ENCODE peak calls at places on chromosomes 12 and 14, in five cellular contexts. One of them, this sample, is unnamed.
A peak's percentile ranks its signal among the peaks of the same experiment; 100 is the strongest.

GRCh38 chr12:63944586-63945228 is 100.2 kb downstream of the SRGAP1 start:
- DNase-seq in suprapubic skin: no peak
- DNase-seq in neural progenitor cell: no peak
- DNase-seq in GM23338: no peak
- DNase-seq in ascending aorta: no peak
- DNase-seq in this sample: no peak

GRCh38 chr12:47856094-47856493 is 36.4 kb upstream of the HDAC7 start:
- DNase-seq in suprapubic skin: no peak
- DNase-seq in neural progenitor cell: no peak
- DNase-seq in GM23338: no peak
- DNase-seq in ascending aorta: no peak
- DNase-seq in this sample: no peak

GRCh38 chr12:107402041-107403022 is 283.3 kb upstream of the PWP1 start:
- DNase-seq in suprapubic skin: no peak
- DNase-seq in neural progenitor cell: peak; percentile 83
- DNase-seq in GM23338: peak; percentile 94
- DNase-seq in ascending aorta: no peak
- DNase-seq in this sample: peak; percentile 77

GRCh38 chr12:131681257-131681620 is 29.7 kb upstream of the SFSWAP start:
- DNase-seq in suprapubic skin: peak; percentile 28
- DNase-seq in neural progenitor cell: no peak
- DNase-seq in GM23338: no peak
- DNase-seq in ascending aorta: no peak
- DNase-seq in this sample: no peak

GRCh38 chr12:94879542-94879941 is 124.0 kb downstream of the NDUFA12 start:
- DNase-seq in suprapubic skin: no peak
- DNase-seq in neural progenitor cell: peak; percentile 62
- DNase-seq in GM23338: peak; percentile 63
- DNase-seq in ascending aorta: no peak
- DNase-seq in this sample: no peak

GRCh38 chr14:22887260-22887989 is 4.4 kb downstream of the REM2 start:
- DNase-seq in suprapubic skin: no peak
- DNase-seq in neural progenitor cell: peak; percentile 89
- DNase-seq in GM23338: peak; percentile 95
- DNase-seq in ascending aorta: no peak
- DNase-seq in this sample: peak; percentile 84

GRCh38 chr14:95262511-95262891 is 57.2 kb downstream of the CLMN start:
- DNase-seq in suprapubic skin: peak; percentile 21
- DNase-seq in neural progenitor cell: no peak
- DNase-seq in GM23338: no peak
- DNase-seq in ascending aorta: no peak
- DNase-seq in this sample: no peak

GRCh38 chr12:125330645-125331341 is 265.6 kb downstream of the AACS start:
- DNase-seq in suprapubic skin: no peak
- DNase-seq in neural progenitor cell: peak; percentile 91
- DNase-seq in GM23338: peak; percentile 87
- DNase-seq in ascending aorta: no peak
- DNase-seq in this sample: no peak

GRCh38 chr12:17302001-17302400 is 696.0 kb upstream of the LMO3 start:
- DNase-seq in suprapubic skin: no peak
- DNase-seq in neural progenitor cell: no peak
- DNase-seq in GM23338: no peak
- DNase-seq in ascending aorta: no peak
- DNase-seq in this sample: no peak

GRCh38 chr14:77205566-77205965 is 24.0 kb downstream of the TMEM63C start:
- DNase-seq in suprapubic skin: no peak
- DNase-seq in neural progenitor cell: no peak
- DNase-seq in GM23338: no peak
- DNase-seq in ascending aorta: no peak
- DNase-seq in this sample: no peak

GRCh38 chr12:45637706-45638105 is 91.8 kb upstream of the ARID2 start:
- DNase-seq in suprapubic skin: no peak
- DNase-seq in neural progenitor cell: no peak
- DNase-seq in GM23338: no peak
- DNase-seq in ascending aorta: no peak
- DNase-seq in this sample: no peak

GRCh38 chr12:124512667-124513296 is 54.6 kb downstream of the NCOR2 start:
- DNase-seq in suprapubic skin: peak; percentile 95
- DNase-seq in neural progenitor cell: peak; percentile 97
- DNase-seq in GM23338: peak; percentile 98
- DNase-seq in ascending aorta: peak; percentile 57
- DNase-seq in this sample: no peak

GRCh38 chr14:104461676-104462443 is 117.7 kb upstream of the C14orf180 start:
- DNase-seq in suprapubic skin: peak; percentile 72
- DNase-seq in neural progenitor cell: peak; percentile 61
- DNase-seq in GM23338: peak; percentile 45
- DNase-seq in ascending aorta: no peak
- DNase-seq in this sample: no peak

GRCh38 chr12:53051058-53051880 is 1.4 kb downstream of the TNS2 start:
- DNase-seq in suprapubic skin: no peak
- DNase-seq in neural progenitor cell: no peak
- DNase-seq in GM23338: no peak
- DNase-seq in ascending aorta: no peak
- DNase-seq in this sample: no peak

GRCh38 chr12:131209082-131210070 is 255.7 kb downstream of the ADGRD1 start:
- DNase-seq in suprapubic skin: no peak
- DNase-seq in neural progenitor cell: no peak
- DNase-seq in GM23338: no peak
- DNase-seq in ascending aorta: no peak
- DNase-seq in this sample: no peak

GRCh38 chr12:120846721-120847120 is 57.4 kb downstream of the SPPL3 start:
- DNase-seq in suprapubic skin: no peak
- DNase-seq in neural progenitor cell: no peak
- DNase-seq in GM23338: no peak
- DNase-seq in ascending aorta: no peak
- DNase-seq in this sample: no peak

GRCh38 chr12:5432011-5432400 is at the start of gene NTF3:
- DNase-seq in suprapubic skin: no peak
- DNase-seq in neural progenitor cell: peak; percentile 79
- DNase-seq in GM23338: peak; percentile 82
- DNase-seq in ascending aorta: no peak
- DNase-seq in this sample: no peak

GRCh38 chr12:7310070-7310469 is 6.2 kb downstream of the ACSM4 start:
- DNase-seq in suprapubic skin: no peak
- DNase-seq in neural progenitor cell: no peak
- DNase-seq in GM23338: no peak
- DNase-seq in ascending aorta: no peak
- DNase-seq in this sample: no peak

GRCh38 chr12:51372021-51372420 is 19.2 kb downstream of the GALNT6 start:
- DNase-seq in suprapubic skin: no peak
- DNase-seq in neural progenitor cell: no peak
- DNase-seq in GM23338: no peak
- DNase-seq in ascending aorta: no peak
- DNase-seq in this sample: no peak

GRCh38 chr12:49432616-49433015 is 65.4 kb downstream of the SPATS2 start:
- DNase-seq in suprapubic skin: no peak
- DNase-seq in neural progenitor cell: no peak
- DNase-seq in GM23338: no peak
- DNase-seq in ascending aorta: no peak
- DNase-seq in this sample: no peak

GRCh38 chr12:460301-461230 is 827 bp downstream of the B4GALNT3 start:
- DNase-seq in suprapubic skin: no peak
- DNase-seq in neural progenitor cell: peak; percentile 57
- DNase-seq in GM23338: peak; percentile 50
- DNase-seq in ascending aorta: no peak
- DNase-seq in this sample: peak; percentile 48

GRCh38 chr12:58496411-58496810 is 423.9 kb downstream of the LRIG3 start:
- DNase-seq in suprapubic skin: no peak
- DNase-seq in neural progenitor cell: no peak
- DNase-seq in GM23338: no peak
- DNase-seq in ascending aorta: no peak
- DNase-seq in this sample: no peak

GRCh38 chr12:120744922-120745493 is 19.4 kb downstream of the ACADS start:
- DNase-seq in suprapubic skin: no peak
- DNase-seq in neural progenitor cell: no peak
- DNase-seq in GM23338: peak; percentile 17
- DNase-seq in ascending aorta: no peak
- DNase-seq in this sample: no peak

GRCh38 chr12:52280796-52281560 is 6.5 kb downstream of the KRT86 start:
- DNase-seq in suprapubic skin: peak; percentile 90
- DNase-seq in neural progenitor cell: no peak
- DNase-seq in GM23338: no peak
- DNase-seq in ascending aorta: peak; percentile 39
- DNase-seq in this sample: no peak

GRCh38 chr12:102612008-102612407 is 131.6 kb upstream of the IGF1 start:
- DNase-seq in suprapubic skin: no peak
- DNase-seq in neural progenitor cell: no peak
- DNase-seq in GM23338: peak; percentile 58
- DNase-seq in ascending aorta: no peak
- DNase-seq in this sample: no peak
- H3K27ac ChIP-seq in suprapubic skin: no peak overlapping the region
- H3K27ac ChIP-seq in neural progenitor cell: no peak overlapping the region
- H3K27ac ChIP-seq in GM23338: peak overlapping the region; percentile 21
- H3K27ac ChIP-seq in ascending aorta: no peak overlapping the region
- H3K27ac ChIP-seq in this sample: no peak overlapping the region

DNA sequence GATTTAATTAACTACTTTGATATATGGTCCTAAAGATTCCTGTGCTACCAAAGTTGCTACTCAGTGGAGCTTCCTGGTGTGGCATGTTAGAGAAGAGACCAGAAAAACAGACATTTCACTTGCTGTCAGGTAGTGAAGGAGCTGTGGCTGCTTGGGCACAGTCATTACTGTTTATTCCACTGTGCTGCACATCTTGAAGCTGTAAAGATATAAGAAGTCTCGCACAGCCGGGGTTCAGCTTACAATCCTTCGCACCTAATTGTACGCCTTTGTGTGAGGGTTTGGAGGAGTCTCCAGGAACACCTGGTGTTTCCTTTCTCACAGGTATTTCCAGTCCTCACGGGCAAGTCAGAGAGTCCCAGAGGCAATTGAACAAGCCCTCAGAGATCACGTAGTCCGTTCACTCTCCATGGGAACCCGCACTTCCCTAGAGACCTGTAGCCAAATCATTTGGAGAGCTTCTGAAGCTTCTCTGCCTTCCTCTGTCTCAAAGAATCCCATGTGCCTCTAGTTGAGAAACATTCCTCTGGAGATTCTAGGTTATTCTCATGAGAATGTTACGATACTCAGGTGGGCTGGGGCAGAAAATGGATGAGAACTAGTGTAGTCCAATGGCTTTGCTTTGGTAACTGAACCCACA is 4.1 kb downstream of the EVL start:
- DNase-seq in suprapubic skin: no peak
- DNase-seq in neural progenitor cell: no peak
- DNase-seq in GM23338: no peak
- DNase-seq in ascending aorta: no peak
- DNase-seq in this sample: no peak
- H3K27ac ChIP-seq in suprapubic skin: peak overlapping the region; percentile 77
- H3K27ac ChIP-seq in neural progenitor cell: no peak overlapping the region
- H3K27ac ChIP-seq in GM23338: no peak overlapping the region
- H3K27ac ChIP-seq in ascending aorta: no peak overlapping the region
- H3K27ac ChIP-seq in this sample: peak overlapping the region; percentile 95

DNA sequence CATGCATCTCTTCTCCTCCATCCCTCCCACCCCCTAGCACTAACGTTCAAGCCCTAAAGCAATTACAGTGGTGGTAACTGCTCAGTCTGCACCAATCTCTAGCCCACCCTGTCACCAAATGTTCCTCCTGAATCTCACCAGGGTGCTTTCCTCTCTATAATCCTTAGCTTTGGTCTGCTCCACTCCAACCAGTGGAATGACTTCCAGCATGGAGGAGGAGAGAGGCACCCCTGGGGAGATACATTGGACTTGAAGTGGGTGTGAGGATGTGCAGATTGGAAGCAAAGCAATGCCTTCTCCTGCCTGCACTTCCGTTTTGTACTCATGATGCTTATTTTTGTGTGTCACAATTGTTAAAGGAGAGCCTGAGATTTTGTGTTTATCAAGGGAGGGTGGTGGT is 24.1 kb upstream of the RPS6KA5 start:
- DNase-seq in suprapubic skin: no peak
- DNase-seq in neural progenitor cell: no peak
- DNase-seq in GM23338: no peak
- DNase-seq in ascending aorta: no peak
- DNase-seq in this sample: no peak
- H3K27ac ChIP-seq in suprapubic skin: no peak overlapping the region
- H3K27ac ChIP-seq in neural progenitor cell: no peak overlapping the region
- H3K27ac ChIP-seq in GM23338: no peak overlapping the region
- H3K27ac ChIP-seq in ascending aorta: no peak overlapping the region
- H3K27ac ChIP-seq in this sample: no peak overlapping the region

DNA sequence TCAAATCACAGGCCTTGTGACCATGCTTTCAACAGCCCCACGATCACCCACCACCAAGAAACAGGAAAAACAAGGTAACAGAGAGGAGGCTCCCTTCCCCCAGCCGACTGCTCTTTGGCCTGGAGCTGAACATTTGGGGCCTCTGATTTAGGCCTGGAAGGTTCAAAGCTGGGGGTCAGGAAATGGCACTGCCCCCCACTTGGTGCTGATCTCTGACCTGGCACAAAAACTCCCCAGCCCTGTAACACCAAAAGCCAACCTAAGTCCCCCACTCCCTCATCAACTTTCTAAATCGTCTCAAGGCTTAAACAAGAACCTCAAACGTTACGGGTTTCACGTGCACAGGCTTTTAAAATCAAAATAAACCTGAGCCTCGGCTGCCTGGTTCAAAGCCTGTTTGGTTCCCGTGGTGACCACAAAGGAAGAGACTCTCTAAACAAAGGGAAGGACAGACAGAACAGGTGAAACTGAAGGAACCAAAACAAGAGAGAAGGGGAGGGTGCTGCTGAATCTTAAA is 8.9 kb downstream of the ACTN1 start:
- DNase-seq in suprapubic skin: no peak
- DNase-seq in neural progenitor cell: no peak
- DNase-seq in GM23338: peak; percentile 73
- DNase-seq in ascending aorta: no peak
- DNase-seq in this sample: peak; percentile 81
- H3K27ac ChIP-seq in suprapubic skin: peak overlapping the region; percentile 3
- H3K27ac ChIP-seq in neural progenitor cell: no peak overlapping the region
- H3K27ac ChIP-seq in GM23338: peak overlapping the region; percentile 37
- H3K27ac ChIP-seq in ascending aorta: peak overlapping the region; percentile 80
- H3K27ac ChIP-seq in this sample: peak overlapping the region; percentile 86

GRCh38 chr14:81818271-81818670 is 284.6 kb upstream of the SEL1L start:
- DNase-seq in suprapubic skin: no peak
- DNase-seq in neural progenitor cell: peak; percentile 61
- DNase-seq in GM23338: no peak
- DNase-seq in ascending aorta: no peak
- DNase-seq in this sample: no peak
- H3K27ac ChIP-seq in suprapubic skin: no peak overlapping the region
- H3K27ac ChIP-seq in neural progenitor cell: peak overlapping the region; percentile 55
- H3K27ac ChIP-seq in GM23338: no peak overlapping the region
- H3K27ac ChIP-seq in ascending aorta: no peak overlapping the region
- H3K27ac ChIP-seq in this sample: no peak overlapping the region